ENCODE peak calls at places on chromosome 16, in nine cellular contexts. B, W, Q, D, O, Y, C, S and F are unnamed samples.

GRCh38 chr16:68596266-68596665 is 48.8 kb upstream of the CDH3 start:
- DNase-seq in B (no peak), W (no peak), Q (no peak), D (no peak), O (peak), Y (no peak), C (no peak), S (no peak), F (no peak)

GRCh38 chr16:81551141-81551808 is 106.7 kb downstream of the CMIP start:
- DNase-seq in B (no peak), W (no peak), Q (no peak), D (no peak), O (peak), Y (no peak), C (no peak), S (no peak), F (no peak)

GRCh38 chr16:1763521-1764511 is 7.5 kb downstream of the NME3 start:
- DNase-seq in B (no peak), W (no peak), Q (no peak), D (no peak), O (peak), Y (no peak), C (no peak), S (no peak), F (no peak)

GRCh38 chr16:3113765-3114479 is 1.5 kb downstream of the ZNF205 start:
- DNase-seq in B (no peak), W (no peak), Q (no peak), D (no peak), O (no peak), Y (no peak), C (no peak), S (no peak), F (no peak)

GRCh38 chr16:1960665-1961630 is 1.6 kb downstream of the NDUFB10 start:
- DNase-seq in B (no peak), W (no peak), Q (no peak), D (no peak), O (peak), Y (no peak), C (no peak), S (no peak), F (no peak)

GRCh38 chr16:89863741-89864391 is 9.5 kb upstream of the TCF25 start:
- DNase-seq in B (no peak), W (no peak), Q (no peak), D (peak), O (peak), Y (no peak), C (peak), S (no peak), F (no peak)

GRCh38 chr16:56488035-56488434 is 31.8 kb downstream of the BBS2 start:
- DNase-seq in B (no peak), W (no peak), Q (no peak), D (peak), O (no peak), Y (no peak), C (no peak), S (no peak), F (no peak)

GRCh38 chr16:48607056-48607825 is 2.7 kb downstream of the N4BP1 start:
- DNase-seq in B (peak), W (peak), Q (no peak), D (no peak), O (peak), Y (no peak), C (no peak), S (peak), F (no peak)

GRCh38 chr16:73546351-73546845 is 498.5 kb upstream of the ZFHX3 start:
- DNase-seq in B (no peak), W (no peak), Q (no peak), D (no peak), O (no peak), Y (no peak), C (no peak), S (no peak), F (no peak)

GRCh38 chr16:4380131-4381063 is 8.7 kb downstream of the VASN start:
- DNase-seq in B (peak), W (no peak), Q (peak), D (no peak), O (no peak), Y (no peak), C (no peak), S (no peak), F (no peak)

GRCh38 chr16:4915226-4915761 is 21.7 kb downstream of the PPL start:
- DNase-seq in B (no peak), W (no peak), Q (no peak), D (no peak), O (peak), Y (no peak), C (no peak), S (peak), F (peak)

GRCh38 chr16:66193543-66194229 is 172.8 kb upstream of the CDH5 start:
- DNase-seq in B (no peak), W (no peak), Q (no peak), D (no peak), O (no peak), Y (no peak), C (no peak), S (no peak), F (no peak)

GRCh38 chr16:19152042-19152441 is 16.0 kb upstream of the SYT17 start:
- DNase-seq in B (no peak), W (no peak), Q (no peak), D (no peak), O (no peak), Y (no peak), C (no peak), S (no peak), F (no peak)

GRCh38 chr16:2529061-2529931 is 1.9 kb downstream of the CEMP1 start:
- DNase-seq in B (no peak), W (no peak), Q (no peak), D (no peak), O (no peak), Y (no peak), C (no peak), S (no peak), F (no peak)

GRCh38 chr16:84138824-84139627 is 6.0 kb downstream of the HSDL1 start:
- DNase-seq in B (peak), W (peak), Q (no peak), D (no peak), O (no peak), Y (no peak), C (peak), S (peak), F (no peak)

GRCh38 chr16:8935989-8936388 is 27.7 kb downstream of the USP7 start:
- DNase-seq in B (no peak), W (no peak), Q (no peak), D (no peak), O (peak), Y (no peak), C (no peak), S (no peak), F (no peak)

GRCh38 chr16:2214721-2214970 is at the start of gene PGP:
- DNase-seq in B (no peak), W (no peak), Q (no peak), D (no peak), O (no peak), Y (no peak), C (no peak), S (no peak), F (no peak)

DNA sequence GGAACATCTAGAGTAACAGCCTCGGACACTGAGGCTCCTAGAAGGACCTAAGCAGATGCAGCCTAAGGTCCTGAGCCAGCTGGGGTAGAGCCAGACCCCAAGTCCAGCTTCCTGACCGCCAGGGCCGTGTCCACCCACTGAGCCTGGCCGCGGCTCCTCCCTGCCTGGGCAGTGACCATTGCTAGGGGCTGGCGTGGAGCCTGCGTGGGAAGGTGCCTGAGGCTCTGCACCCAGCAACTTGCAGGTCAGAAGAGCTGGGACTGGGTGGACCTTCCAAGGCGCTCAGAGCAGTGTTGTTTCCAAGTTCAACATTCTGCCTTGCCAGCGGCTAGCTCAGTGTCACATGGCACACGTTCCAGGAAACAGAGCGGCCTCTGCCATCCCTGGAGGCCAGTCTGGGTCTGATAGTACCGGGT is 209.6 kb upstream of the CIBAR2 start:
- DNase-seq in B (peak), W (no peak), Q (peak), D (peak), O (peak), Y (peak), C (peak), S (peak), F (peak)
- H3K27ac ChIP-seq in B (peak), W (peak), Q (peak), D (peak), O (peak), Y (peak), C (peak), S (no peak), F (peak)

DNA sequence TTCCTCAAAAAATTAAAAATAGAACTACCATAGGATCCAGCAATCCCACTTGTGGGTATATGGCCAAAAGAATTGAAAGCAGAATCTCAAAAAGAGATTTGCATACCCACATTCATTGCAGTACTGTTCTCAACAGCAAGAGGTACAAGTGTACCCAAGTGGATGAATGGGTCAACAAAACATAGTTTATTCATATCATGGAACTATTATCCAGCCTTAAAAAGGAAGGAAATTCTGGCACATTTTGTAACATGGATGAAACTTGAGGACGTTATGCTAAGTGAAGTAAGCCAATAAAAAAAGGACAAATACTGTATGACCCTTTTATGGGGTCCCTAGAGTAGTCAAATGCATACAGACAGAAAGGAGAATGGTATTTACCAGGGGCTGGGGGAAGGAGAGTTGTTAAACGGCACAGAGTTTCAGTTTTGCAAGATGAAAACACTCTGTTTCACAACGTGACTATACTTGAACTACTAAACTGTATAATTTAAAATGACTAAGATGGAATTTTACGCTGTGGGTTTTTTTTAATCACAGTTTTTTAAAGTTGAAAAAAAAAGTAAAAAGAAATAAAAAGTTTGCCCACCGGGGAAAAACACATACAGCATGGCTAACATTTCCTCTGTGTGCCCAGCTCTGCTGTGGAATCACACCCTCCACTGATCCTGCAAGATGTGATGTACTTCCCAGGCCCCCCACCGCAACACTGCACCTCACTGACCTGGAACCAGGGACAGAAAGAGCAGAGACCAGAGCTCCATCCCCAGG is 6.1 kb downstream of the TVP23A start:
- DNase-seq in B (no peak), W (no peak), Q (no peak), D (no peak), O (no peak), Y (no peak), C (no peak), S (no peak), F (no peak)
- TF ChIP-seq CTCF in B (no peak), W (no peak), Q (no peak), D (no peak), O (no peak), Y (no peak), C (no peak), S (no peak), F (no peak)

GRCh38 chr16:21602785-21603184 is 3.4 kb downstream of the METTL9 start:
- DNase-seq in B (no peak), W (no peak), Q (no peak), D (no peak), O (no peak), Y (no peak), C (no peak), S (no peak), F (no peak)
- H3K4me3 ChIP-seq in B (no peak), W (no peak), Q (no peak), D (no peak), O (no peak), Y (no peak), C (no peak), S (no peak), F (no peak)

DNA sequence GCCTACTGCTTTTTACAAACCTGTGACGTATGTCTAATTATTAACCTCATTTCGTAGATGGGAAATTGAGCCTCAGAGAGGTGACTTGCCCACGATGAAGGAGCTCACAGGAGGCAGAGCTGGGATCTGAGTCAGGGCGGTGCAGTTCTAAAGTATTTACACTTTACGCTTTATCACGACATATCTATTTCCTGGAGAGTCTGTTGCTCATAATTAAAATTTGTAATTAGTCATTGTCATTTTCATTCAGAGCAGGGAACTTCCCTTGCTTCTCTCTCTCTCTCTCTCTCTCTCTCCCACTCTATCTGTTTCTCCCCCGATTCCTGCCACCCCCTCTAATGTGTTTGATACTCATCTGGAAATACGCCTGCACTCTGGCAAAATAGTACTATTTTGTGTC is 5.9 kb downstream of the SLC5A11 start:
- DNase-seq in B (no peak), W (no peak), Q (no peak), D (no peak), O (peak), Y (no peak), C (no peak), S (no peak), F (no peak)
- H3K27ac ChIP-seq in B (no peak), W (no peak), Q (no peak), D (peak), O (no peak), Y (no peak), C (no peak), S (no peak), F (no peak)

GRCh38 chr16:28555593-28555992 is 1.9 kb downstream of the SGF29 start:
- DNase-seq in B (no peak), W (no peak), Q (no peak), D (no peak), O (no peak), Y (no peak), C (no peak), S (no peak), F (no peak)

GRCh38 chr16:28549301-28549899 is 4.3 kb upstream of the SGF29 start:
- DNase-seq in B (peak), W (peak), Q (no peak), D (no peak), O (peak), Y (no peak), C (no peak), S (peak), F (no peak)

GRCh38 chr16:28556914-28557320 is 3.2 kb downstream of the SGF29 start:
- DNase-seq in B (no peak), W (no peak), Q (no peak), D (no peak), O (no peak), Y (no peak), C (no peak), S (no peak), F (no peak)

GRCh38 chr16:28554634-28555423 is 1.1 kb downstream of the SGF29 start:
- DNase-seq in B (peak), W (no peak), Q (no peak), D (no peak), O (no peak), Y (no peak), C (no peak), S (no peak), F (no peak)

DNA sequence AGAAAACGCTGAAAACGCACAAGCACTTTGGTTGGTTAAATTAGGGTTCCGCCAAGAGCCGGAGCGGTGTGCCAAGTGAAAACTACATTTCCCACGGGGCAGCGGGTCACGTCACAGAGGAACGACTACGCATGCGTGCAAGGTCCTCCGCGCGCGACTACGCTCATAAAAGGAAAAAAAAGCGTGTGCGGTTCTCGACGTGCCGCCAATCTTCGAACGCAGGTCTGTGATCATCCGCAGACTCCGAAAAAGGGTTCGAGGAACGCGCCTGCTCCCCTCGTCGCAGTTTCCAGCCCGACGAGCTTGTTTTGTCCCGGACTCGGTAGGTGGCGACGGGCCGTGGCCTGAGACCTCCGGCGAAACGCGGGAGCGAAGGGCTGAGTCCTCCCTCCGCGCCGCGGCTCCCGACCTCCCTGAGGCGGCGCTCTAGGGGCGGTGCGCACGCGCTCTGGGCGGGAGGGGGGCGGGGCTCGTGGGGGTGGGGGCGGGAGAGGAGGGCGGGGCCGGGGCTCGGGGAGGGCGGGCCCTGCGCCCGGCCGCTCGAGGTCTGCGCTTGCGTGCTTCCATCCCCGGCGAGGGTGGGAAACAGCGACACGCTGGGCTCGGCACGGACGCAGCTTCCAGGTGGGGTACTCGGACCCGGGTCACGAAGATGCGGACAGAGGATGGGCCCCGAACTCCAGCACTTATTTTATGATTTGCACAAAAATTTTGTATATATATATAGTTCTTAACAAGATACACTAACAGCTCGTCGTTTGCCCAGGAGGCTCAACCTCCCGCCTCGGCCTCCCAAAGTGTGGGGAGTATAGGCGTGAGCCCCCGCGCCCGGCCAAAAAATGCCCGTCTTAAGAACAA is at the start of gene SGF29:
- DNase-seq in B (peak), W (peak), Q (peak), D (peak), O (peak), Y (peak), C (peak), S (peak), F (peak)
- TF ChIP-seq CTCF in B (peak), W (peak), Q (peak), D (peak), O (peak), Y (peak), C (peak), S (peak), F (peak)

DNA sequence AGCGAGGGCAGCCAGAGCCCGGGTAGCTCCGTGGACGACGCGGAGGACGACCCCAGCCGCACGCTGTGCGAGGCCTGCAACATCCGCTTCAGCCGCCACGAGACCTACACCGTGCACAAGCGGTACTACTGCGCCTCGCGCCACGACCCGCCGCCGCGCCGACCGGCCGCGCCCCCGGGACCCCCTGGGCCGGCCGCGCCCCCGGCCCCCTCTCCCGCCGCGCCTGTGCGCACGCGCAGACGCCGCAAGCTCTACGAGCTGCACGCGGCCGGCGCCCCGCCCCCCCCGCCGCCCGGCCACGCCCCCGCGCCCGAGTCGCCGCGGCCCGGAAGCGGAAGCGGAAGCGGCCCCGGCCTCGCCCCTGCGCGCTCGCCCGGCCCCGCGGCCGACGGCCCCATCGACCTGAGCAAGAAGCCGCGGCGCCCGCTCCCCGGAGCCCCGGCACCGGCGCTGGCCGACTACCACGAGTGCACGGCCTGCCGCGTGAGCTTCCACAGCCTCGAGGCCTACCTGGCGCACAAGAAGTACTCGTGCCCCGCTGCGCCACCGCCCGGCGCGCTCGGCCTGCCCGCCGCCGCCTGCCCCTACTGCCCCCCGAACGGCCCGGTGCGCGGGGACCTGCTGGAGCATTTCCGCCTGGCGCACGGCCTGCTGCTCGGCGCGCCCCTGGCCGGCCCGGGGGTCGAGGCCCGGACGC is 36.1 kb upstream of the ZC3H18 start:
- DNase-seq in B (peak), W (peak), Q (peak), D (peak), O (peak), Y (peak), C (peak), S (peak), F (no peak)
- H3K4me3 ChIP-seq in B (no peak), W (peak), Q (peak), D (peak), O (peak), Y (peak), C (peak), S (peak), F (peak)

DNA sequence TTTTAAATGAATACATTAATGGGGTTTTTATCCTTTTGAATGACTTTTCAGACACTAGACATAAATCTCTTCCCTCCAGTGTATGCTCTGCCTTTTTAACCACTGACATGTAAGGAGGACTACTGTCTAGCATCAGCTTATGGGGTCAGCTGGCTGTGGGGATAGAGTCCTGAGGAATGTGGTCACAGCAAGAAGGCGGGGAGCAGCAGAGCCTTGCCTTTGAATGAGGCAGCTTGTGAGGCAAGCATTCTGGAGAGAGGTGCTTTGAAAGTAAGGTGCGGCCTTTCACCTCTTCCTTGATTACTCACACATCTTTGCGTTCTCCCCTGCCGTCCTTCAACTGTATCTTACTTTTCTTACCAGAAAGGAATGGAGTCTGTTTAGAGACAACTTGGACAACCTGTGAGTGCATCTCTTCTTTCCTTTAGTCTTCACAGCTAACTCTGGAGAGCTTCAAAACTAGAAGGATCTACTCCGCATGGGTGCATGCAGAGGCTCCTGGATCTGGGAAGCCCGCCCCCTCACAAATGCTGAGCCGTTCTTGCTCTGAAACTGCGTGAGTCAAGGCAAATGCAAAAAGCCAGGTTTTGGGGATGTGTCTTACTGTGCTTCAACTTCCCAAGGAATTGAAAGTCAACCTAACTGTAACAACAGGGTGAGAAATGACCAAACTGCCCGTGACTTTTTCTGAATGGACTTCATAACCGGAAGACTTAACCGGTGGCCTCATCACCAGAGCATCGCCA is 49.9 kb downstream of the ADCY7 start:
- DNase-seq in B (no peak), W (peak), Q (no peak), D (peak), O (no peak), Y (no peak), C (no peak), S (no peak), F (no peak)
- H3K27ac ChIP-seq in B (no peak), W (no peak), Q (peak), D (peak), O (peak), Y (no peak), C (no peak), S (no peak), F (no peak)